ENCODE peak calls at places on chromosomes 5 and 9, in four cellular contexts. Y, N, W and K are unnamed samples.

GRCh38 chr5:159752622-159753275 is 163.5 kb upstream of the ADRA1B start:
- DNase-seq in N (no peak), Y (no peak), W (no peak), K (no peak)

GRCh38 chr9:113579270-113580040 is 115.9 kb downstream of the RGS3 start:
- DNase-seq in Y (no peak), W (no peak), N (no peak), K (no peak)

GRCh38 chr9:137323531-137324331 is 21.7 kb upstream of the NRARP start:
- DNase-seq in W (no peak), Y (no peak), N (no peak), K (no peak)

GRCh38 chr9:7549261-7549660 is 250.3 kb downstream of the DMAC1 start:
- DNase-seq in N (no peak), Y (no peak), W (peak; percentile 78), K (no peak)

GRCh38 chr5:110086658-110087388 is 397.1 kb downstream of the MAN2A1 start:
- DNase-seq in Y (no peak), W (no peak), N (no peak), K (no peak)

GRCh38 chr5:68110894-68111293 is 104.7 kb upstream of the PIK3R1 start:
- DNase-seq in Y (no peak), W (no peak), N (no peak), K (no peak)

GRCh38 chr9:19342927-19343326 is 37.1 kb downstream of the RPS6 start:
- DNase-seq in W (no peak), N (no peak), Y (no peak), K (no peak)

GRCh38 chr5:12072441-12072840 is 168.2 kb upstream of the CTNND2 start:
- DNase-seq in W (no peak), N (no peak), Y (no peak), K (no peak)

GRCh38 chr9:33025572-33026347 is 687 bp downstream of the DNAJA1 start:
- DNase-seq in Y (peak; percentile 73), N (no peak), W (no peak), K (peak; percentile 71)

GRCh38 chr5:6704361-6704851 is 8.8 kb upstream of the TENT4A start:
- DNase-seq in Y (no peak), N (no peak), W (no peak), K (no peak)

GRCh38 chr5:98214240-98215051 is 559.0 kb upstream of the RGMB start:
- DNase-seq in N (no peak), Y (no peak), W (no peak), K (no peak)

GRCh38 chr5:3167473-3167872 is 416.0 kb upstream of the IRX2 start:
- DNase-seq in Y (no peak), W (no peak), N (no peak), K (no peak)

GRCh38 chr5:96743065-96743768 is 64.5 kb downstream of the ERAP1 start:
- DNase-seq in W (no peak), Y (no peak), N (no peak), K (no peak)

GRCh38 chr9:137314561-137315560 is 12.8 kb upstream of the NRARP start:
- DNase-seq in Y (no peak), N (no peak), W (no peak), K (no peak)

GRCh38 chr5:176889321-176890280 is 9.5 kb downstream of the HK3 start:
- DNase-seq in Y (no peak), W (no peak), N (no peak), K (no peak)

GRCh38 chr5:78908173-78908901 is 76.8 kb downstream of the ARSB start:
- DNase-seq in W (no peak), N (no peak), Y (no peak), K (peak; percentile 76)

GRCh38 chr5:132557425-132557805 is 638 bp downstream of the RAD50 start:
- DNase-seq in Y (peak; percentile 82), W (no peak), N (peak; percentile 19), K (peak; percentile 33)

GRCh38 chr5:33491941-33492340 is 51.2 kb downstream of the TARS1 start:
- DNase-seq in Y (peak; percentile 2), N (no peak), W (no peak), K (no peak)

GRCh38 chr5:115461506-115462290 is 82.9 kb downstream of the FEM1C start:
- DNase-seq in W (no peak), N (no peak), Y (no peak), K (no peak)

GRCh38 chr9:110582156-110582555 is 2.6 kb upstream of the SVEP1 start:
- DNase-seq in W (no peak), Y (no peak), N (no peak), K (no peak)

GRCh38 chr9:518540-518939 is 303.9 kb downstream of the DOCK8 start:
- DNase-seq in W (no peak), N (no peak), Y (no peak), K (no peak)

GRCh38 chr5:142246263-142246662 is 78.6 kb downstream of the SPRY4 start:
- DNase-seq in Y (peak; percentile 25), N (no peak), W (no peak), K (no peak)

GRCh38 chr5:172550096-172550765 is 90.8 kb upstream of the NEURL1B start:
- DNase-seq in N (no peak), Y (no peak), W (no peak), K (no peak)

GRCh38 chr9:7802666-7803065 is 3.1 kb upstream of the DMAC1 start:
- DNase-seq in W (no peak), N (no peak), Y (no peak), K (no peak)

DNA sequence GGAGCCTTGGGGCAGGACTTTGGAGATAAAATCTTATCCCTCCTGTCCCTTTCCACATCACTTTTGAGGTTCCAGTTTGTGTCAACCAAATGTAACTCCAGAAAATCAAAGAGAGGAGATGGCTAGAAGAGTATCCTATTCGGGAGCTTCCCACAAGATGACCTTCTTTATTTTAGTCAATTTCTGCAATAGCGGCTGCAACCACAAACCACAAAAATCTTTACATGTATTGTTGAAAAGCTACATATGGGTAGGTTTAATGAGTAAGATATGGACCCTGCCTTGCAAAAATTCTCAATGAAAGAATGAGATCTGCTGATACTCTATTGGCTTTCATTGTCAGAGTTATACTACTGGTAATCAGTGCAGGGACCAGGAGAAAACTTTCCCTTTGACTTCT is 92.2 kb upstream of the MAMDC2 start:
- DNase-seq in Y (no peak), N (no peak), W (no peak), K (no peak)
- TF ChIP-seq SUZ12 in Y (no peak), N (no peak), W (no peak), K (no peak)

GRCh38 chr9:134365791-134366222 is 39.6 kb downstream of the RXRA start:
- DNase-seq in W (no peak), N (no peak), Y (no peak), K (no peak)
- TF ChIP-seq SUZ12 in W (no peak), N (no peak), Y (no peak), K (no peak)

DNA sequence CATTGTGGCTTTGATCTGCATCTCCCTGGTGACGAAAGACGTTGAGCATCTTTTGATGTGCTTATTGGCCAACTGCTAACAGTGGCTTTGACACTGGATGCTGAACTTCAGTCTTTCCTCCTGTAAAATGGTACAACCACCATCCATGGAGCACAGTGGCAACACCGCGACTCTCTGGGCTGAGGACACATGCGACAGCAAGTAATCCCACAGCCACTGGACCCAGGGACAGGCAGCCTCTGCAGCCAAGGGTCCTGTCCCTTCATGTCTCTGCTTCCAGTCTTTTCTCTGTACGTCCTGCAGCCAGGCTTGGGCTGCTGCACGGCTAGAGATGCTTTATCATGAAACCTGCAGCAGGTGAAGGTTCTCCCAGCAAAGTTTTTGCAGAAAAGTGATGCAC is 83.5 kb downstream of the DAP start:
- DNase-seq in N (no peak), W (no peak), Y (no peak), K (no peak)
- TF ChIP-seq SUZ12 in N (no peak), W (no peak), Y (no peak), K (no peak)

GRCh38 chr5:134245692-134246091 is 19.8 kb upstream of the PPP2CA start:
- DNase-seq in Y (no peak), N (no peak), W (no peak), K (no peak)
- TF ChIP-seq SUZ12 in Y (no peak), N (no peak), W (no peak), K (no peak)

GRCh38 chr9:74369844-74370243 is 127.3 kb upstream of the RORB start:
- DNase-seq in W (no peak), N (no peak), Y (no peak), K (no peak)

DNA sequence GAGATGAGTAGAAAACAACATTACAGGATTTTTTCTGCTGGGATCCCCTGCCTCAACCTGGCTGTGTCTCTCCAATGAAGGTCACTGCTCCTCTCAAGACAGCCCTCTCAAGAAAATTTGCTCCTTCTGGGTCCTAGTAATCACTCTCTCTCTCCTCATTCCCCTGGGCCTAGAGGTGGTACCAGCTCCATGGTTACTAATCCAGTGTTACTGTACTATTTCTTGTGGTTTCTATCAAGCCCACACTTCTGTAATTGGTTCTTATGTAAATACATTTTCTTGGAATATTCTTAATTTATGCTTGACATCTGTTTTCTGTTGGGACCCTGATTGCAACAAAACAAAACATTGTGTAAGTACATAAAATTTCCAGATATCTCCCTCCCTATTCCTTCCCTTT is 123.8 kb upstream of the RORB start:
- DNase-seq in Y (no peak), W (no peak), N (no peak), K (no peak)
- TF ChIP-seq SUZ12 in Y (no peak), W (no peak), N (no peak), K (no peak)

GRCh38 chr9:88691811-88692210 is 156.8 kb downstream of the NXNL2 start:
- DNase-seq in Y (no peak), W (no peak), N (no peak), K (no peak)
- TF ChIP-seq SUZ12 in Y (no peak), W (no peak), N (no peak), K (no peak)

DNA sequence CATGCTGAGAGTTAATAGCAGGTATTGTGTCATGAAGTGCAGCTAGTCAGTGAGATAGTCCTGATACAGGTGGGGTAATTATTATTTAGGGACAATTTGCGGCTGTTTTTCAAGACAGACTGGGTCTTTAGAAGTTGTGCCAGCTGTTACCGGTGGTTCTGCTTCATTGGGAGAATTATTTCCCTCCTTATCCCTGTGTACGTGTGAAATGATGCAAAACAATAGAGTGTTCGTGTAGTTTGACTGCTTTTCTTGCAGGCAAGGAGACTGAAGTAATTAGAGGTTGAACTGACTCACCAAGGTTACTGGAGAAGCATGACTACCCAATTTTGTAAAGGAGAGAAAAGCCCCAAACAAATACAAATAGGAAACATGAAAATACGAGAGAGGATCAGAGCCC is 101.7 kb downstream of the ARRDC3 start:
- DNase-seq in Y (no peak), N (no peak), W (no peak), K (no peak)
- TF ChIP-seq SUZ12 in Y (no peak), N (no peak), W (no peak), K (no peak)

GRCh38 chr5:107570805-107571531 is 99.8 kb downstream of the EFNA5 start:
- DNase-seq in Y (peak; percentile 2), N (peak; percentile 94), W (no peak), K (no peak)
- TF ChIP-seq SUZ12 in Y (no peak), N (no peak), W (no peak), K (no peak)

GRCh38 chr5:95697781-95698681 is 15.2 kb upstream of the SPATA9 start:
- DNase-seq in N (no peak), Y (no peak), W (no peak), K (peak; percentile 40)
- TF ChIP-seq SUZ12 in N (no peak), Y (no peak), W (no peak), K (no peak)